ENCODE peak calls at places on chromosomes 4 and X, in five cellular contexts. One of them, this sample, is unnamed.

GRCh38 chr4:94870151-94870550 is 112.4 kb downstream of the BMPR1B start:
- DNase-seq in tibial artery: no peak
- DNase-seq in SW 1271: no peak
- DNase-seq in SK-MEL-5: no peak
- DNase-seq in lung microvascular endothelial cell: no peak
- DNase-seq in this sample: no peak

GRCh38 chr4:42371306-42372063 is 25.8 kb upstream of the SHISA3 start:
- DNase-seq in tibial artery: no peak
- DNase-seq in SW 1271: peak; percentile 48
- DNase-seq in SK-MEL-5: peak; percentile 66
- DNase-seq in lung microvascular endothelial cell: peak; percentile 82
- DNase-seq in this sample: peak; percentile 66

GRCh38 chrX:15877380-15877779 is 22.8 kb upstream of the AP1S2 start:
- DNase-seq in tibial artery: no peak
- DNase-seq in SW 1271: no peak
- DNase-seq in SK-MEL-5: peak; percentile 89
- DNase-seq in lung microvascular endothelial cell: no peak
- DNase-seq in this sample: no peak

GRCh38 chrX:129748265-129748664 is 9.5 kb downstream of the XPNPEP2 start:
- DNase-seq in tibial artery: peak; percentile 44
- DNase-seq in SW 1271: no peak
- DNase-seq in SK-MEL-5: no peak
- DNase-seq in lung microvascular endothelial cell: peak; percentile 23
- DNase-seq in this sample: no peak

GRCh38 chr4:8593268-8594096 is 917 bp downstream of the CPZ start:
- DNase-seq in tibial artery: no peak
- DNase-seq in SW 1271: no peak
- DNase-seq in SK-MEL-5: no peak
- DNase-seq in lung microvascular endothelial cell: no peak
- DNase-seq in this sample: no peak

GRCh38 chrX:118928126-118928525 is 46.3 kb upstream of the LONRF3 start:
- DNase-seq in tibial artery: no peak
- DNase-seq in SW 1271: no peak
- DNase-seq in SK-MEL-5: peak; percentile 0
- DNase-seq in lung microvascular endothelial cell: peak; percentile 83
- DNase-seq in this sample: peak; percentile 9

GRCh38 chrX:49260221-49260985 is 4.1 kb downstream of the FOXP3 start:
- DNase-seq in tibial artery: no peak
- DNase-seq in SW 1271: no peak
- DNase-seq in SK-MEL-5: no peak
- DNase-seq in lung microvascular endothelial cell: no peak
- DNase-seq in this sample: no peak

GRCh38 chr4:41709844-41710481 is 38.6 kb downstream of the PHOX2B start:
- DNase-seq in tibial artery: no peak
- DNase-seq in SW 1271: no peak
- DNase-seq in SK-MEL-5: peak; percentile 19
- DNase-seq in lung microvascular endothelial cell: peak; percentile 31
- DNase-seq in this sample: peak; percentile 23

GRCh38 chrX:154348114-154348531 is 26.3 kb downstream of the FLNA start:
- DNase-seq in tibial artery: no peak
- DNase-seq in SW 1271: peak; percentile 12
- DNase-seq in SK-MEL-5: no peak
- DNase-seq in lung microvascular endothelial cell: no peak
- DNase-seq in this sample: peak; percentile 2

GRCh38 chr4:119314356-119314755 is 7.6 kb downstream of the FABP2 start:
- DNase-seq in tibial artery: no peak
- DNase-seq in SW 1271: peak; percentile 2
- DNase-seq in SK-MEL-5: peak; percentile 67
- DNase-seq in lung microvascular endothelial cell: peak; percentile 56
- DNase-seq in this sample: peak; percentile 71

GRCh38 chr4:3367866-3368265 is 73.9 kb upstream of the HGFAC start:
- DNase-seq in tibial artery: no peak
- DNase-seq in SW 1271: no peak
- DNase-seq in SK-MEL-5: no peak
- DNase-seq in lung microvascular endothelial cell: no peak
- DNase-seq in this sample: no peak

GRCh38 chr4:182604161-182604591 is 313.0 kb downstream of the DCTD start:
- DNase-seq in tibial artery: no peak
- DNase-seq in SW 1271: no peak
- DNase-seq in SK-MEL-5: peak; percentile 34
- DNase-seq in lung microvascular endothelial cell: peak; percentile 94
- DNase-seq in this sample: no peak

GRCh38 chrX:47351706-47352105 is 18.7 kb upstream of the ZNF157 start:
- DNase-seq in tibial artery: no peak
- DNase-seq in SW 1271: no peak
- DNase-seq in SK-MEL-5: no peak
- DNase-seq in lung microvascular endothelial cell: peak; percentile 8
- DNase-seq in this sample: no peak

GRCh38 chr4:182886768-182887167 is 30.4 kb downstream of the DCTD start:
- DNase-seq in tibial artery: no peak
- DNase-seq in SW 1271: no peak
- DNase-seq in SK-MEL-5: no peak
- DNase-seq in lung microvascular endothelial cell: no peak
- DNase-seq in this sample: no peak

This sample was measured in OCI-M1.